ENCODE peak calls at places on chromosomes 6 and 20, in five cellular contexts. One of them, this sample, is unnamed. For H3K4me1, the result is how much of the 10 kb centered on the place peaks cover.

GRCh38 chr20:20755674-20756319 is 43.4 kb upstream of the RALGAPA2 start:
- DNase-seq in ovary: no peak
- DNase-seq in A549: no peak
- DNase-seq in CD4-positive, CD25-positive, alpha-beta regulatory T cell: no peak
- DNase-seq in GM23338: no peak
- DNase-seq in this sample: no peak

GRCh38 chr6:34595332-34596090 is 39.4 kb upstream of the SPDEF start:
- DNase-seq in A549: no peak
- DNase-seq in ovary: no peak
- DNase-seq in GM23338: no peak
- DNase-seq in CD4-positive, CD25-positive, alpha-beta regulatory T cell: no peak
- DNase-seq in this sample: no peak

GRCh38 chr6:27940766-27941165 is 16.3 kb upstream of the OR2B6 start:
- DNase-seq in GM23338: no peak
- DNase-seq in A549: no peak
- DNase-seq in ovary: no peak
- DNase-seq in CD4-positive, CD25-positive, alpha-beta regulatory T cell: no peak
- DNase-seq in this sample: no peak

GRCh38 chr6:16064687-16065086 is 64.2 kb upstream of the MYLIP start:
- DNase-seq in A549: no peak
- DNase-seq in CD4-positive, CD25-positive, alpha-beta regulatory T cell: no peak
- DNase-seq in GM23338: peak
- DNase-seq in ovary: no peak
- DNase-seq in this sample: no peak

GRCh38 chr6:5121479-5121878 is 36.3 kb downstream of the PPP1R3G start:
- DNase-seq in ovary: no peak
- DNase-seq in GM23338: no peak
- DNase-seq in A549: no peak
- DNase-seq in CD4-positive, CD25-positive, alpha-beta regulatory T cell: no peak
- DNase-seq in this sample: no peak

GRCh38 chr20:33232486-33233072 is 3.2 kb upstream of the BPIFA1 start:
- DNase-seq in A549: no peak
- DNase-seq in CD4-positive, CD25-positive, alpha-beta regulatory T cell: no peak
- DNase-seq in GM23338: no peak
- DNase-seq in ovary: no peak
- DNase-seq in this sample: no peak

GRCh38 chr6:116773886-116774285 is 8.4 kb upstream of the FAM162B start:
- DNase-seq in CD4-positive, CD25-positive, alpha-beta regulatory T cell: no peak
- DNase-seq in GM23338: no peak
- DNase-seq in A549: no peak
- DNase-seq in ovary: no peak
- DNase-seq in this sample: no peak

GRCh38 chr20:19407731-19408130 is 195.3 kb downstream of the SLC24A3 start:
- DNase-seq in GM23338: peak
- DNase-seq in ovary: no peak
- DNase-seq in CD4-positive, CD25-positive, alpha-beta regulatory T cell: no peak
- DNase-seq in A549: no peak
- DNase-seq in this sample: no peak

GRCh38 chr6:14635195-14635594 is 517.6 kb downstream of the CD83 start:
- DNase-seq in GM23338: no peak
- DNase-seq in CD4-positive, CD25-positive, alpha-beta regulatory T cell: peak
- DNase-seq in ovary: no peak
- DNase-seq in A549: no peak
- DNase-seq in this sample: no peak

GRCh38 chr6:31888281-31889258 is 8.9 kb downstream of the EHMT2 start:
- DNase-seq in ovary: no peak
- DNase-seq in GM23338: peak
- DNase-seq in CD4-positive, CD25-positive, alpha-beta regulatory T cell: peak
- DNase-seq in A549: no peak
- DNase-seq in this sample: no peak

GRCh38 chr20:64056889-64057627 is 5.9 kb upstream of the TCEA2 start:
- DNase-seq in ovary: no peak
- DNase-seq in A549: no peak
- DNase-seq in CD4-positive, CD25-positive, alpha-beta regulatory T cell: no peak
- DNase-seq in GM23338: peak
- DNase-seq in this sample: no peak

GRCh38 chr6:52834481-52834880 is 6.1 kb downstream of the GSTA5 start:
- DNase-seq in GM23338: no peak
- DNase-seq in ovary: no peak
- DNase-seq in A549: no peak
- DNase-seq in CD4-positive, CD25-positive, alpha-beta regulatory T cell: no peak
- DNase-seq in this sample: no peak

GRCh38 chr6:158905277-158905676 is 86.1 kb upstream of the EZR start:
- DNase-seq in CD4-positive, CD25-positive, alpha-beta regulatory T cell: no peak
- DNase-seq in ovary: no peak
- DNase-seq in A549: no peak
- DNase-seq in GM23338: no peak
- DNase-seq in this sample: no peak

GRCh38 chr6:33314515-33314942 is 651 bp upstream of the TAPBP start:
- DNase-seq in ovary: peak
- DNase-seq in GM23338: peak
- DNase-seq in A549: peak
- DNase-seq in CD4-positive, CD25-positive, alpha-beta regulatory T cell: peak
- DNase-seq in this sample: peak

GRCh38 chr6:56864171-56864616 is 90.7 kb upstream of the BEND6 start:
- DNase-seq in ovary: no peak
- DNase-seq in CD4-positive, CD25-positive, alpha-beta regulatory T cell: no peak
- DNase-seq in A549: no peak
- DNase-seq in GM23338: no peak
- DNase-seq in this sample: no peak

GRCh38 chr20:35490736-35491181 is 35.4 kb downstream of the CEP250 start:
- DNase-seq in A549: no peak
- DNase-seq in GM23338: no peak
- DNase-seq in ovary: no peak
- DNase-seq in CD4-positive, CD25-positive, alpha-beta regulatory T cell: peak
- DNase-seq in this sample: no peak

GRCh38 chr6:30555428-30556005 is 772 bp downstream of the GNL1 start:
- DNase-seq in CD4-positive, CD25-positive, alpha-beta regulatory T cell: peak
- DNase-seq in GM23338: peak
- DNase-seq in ovary: peak
- DNase-seq in A549: no peak
- DNase-seq in this sample: peak

GRCh38 chr20:25692499-25692898 is 4.2 kb downstream of the ZNF337 start:
- DNase-seq in CD4-positive, CD25-positive, alpha-beta regulatory T cell: no peak
- DNase-seq in ovary: no peak
- DNase-seq in GM23338: peak
- DNase-seq in A549: no peak
- DNase-seq in this sample: no peak

GRCh38 chr6:4607026-4607704 is 169.0 kb upstream of the CDYL start:
- DNase-seq in CD4-positive, CD25-positive, alpha-beta regulatory T cell: no peak
- DNase-seq in GM23338: no peak
- DNase-seq in A549: no peak
- DNase-seq in ovary: no peak
- DNase-seq in this sample: peak

GRCh38 chr6:169075211-169075621 is 178.4 kb downstream of the THBS2 start:
- DNase-seq in GM23338: no peak
- DNase-seq in A549: no peak
- DNase-seq in CD4-positive, CD25-positive, alpha-beta regulatory T cell: no peak
- DNase-seq in ovary: peak
- DNase-seq in this sample: no peak

GRCh38 chr20:51258582-51259175 is 235.8 kb upstream of the KCNG1 start:
- DNase-seq in ovary: no peak
- DNase-seq in CD4-positive, CD25-positive, alpha-beta regulatory T cell: no peak
- DNase-seq in GM23338: no peak
- DNase-seq in A549: peak
- DNase-seq in this sample: no peak

GRCh38 chr6:132887204-132887603 is 72.8 kb downstream of the RPS12 start:
- DNase-seq in A549: no peak
- DNase-seq in ovary: no peak
- DNase-seq in CD4-positive, CD25-positive, alpha-beta regulatory T cell: no peak
- DNase-seq in GM23338: no peak
- DNase-seq in this sample: no peak

GRCh38 chr6:8006208-8006607 is 58.0 kb downstream of the BLOC1S5 start:
- DNase-seq in GM23338: no peak
- DNase-seq in A549: peak
- DNase-seq in CD4-positive, CD25-positive, alpha-beta regulatory T cell: peak
- DNase-seq in ovary: no peak
- DNase-seq in this sample: no peak

GRCh38 chr6:40164345-40164755 is 230.1 kb upstream of the MOCS1 start:
- DNase-seq in ovary: peak
- DNase-seq in GM23338: peak
- DNase-seq in CD4-positive, CD25-positive, alpha-beta regulatory T cell: no peak
- DNase-seq in A549: no peak
- DNase-seq in this sample: no peak

GRCh38 chr6:126618639-126619331 is 278.9 kb downstream of the CENPW start:
- DNase-seq in ovary: no peak
- DNase-seq in GM23338: no peak
- DNase-seq in A549: no peak
- DNase-seq in CD4-positive, CD25-positive, alpha-beta regulatory T cell: no peak
- DNase-seq in this sample: no peak

GRCh38 chr20:56322661-56323060 is 36.1 kb upstream of the FAM210B start:
- DNase-seq in GM23338: no peak
- DNase-seq in ovary: no peak
- DNase-seq in A549: no peak
- DNase-seq in CD4-positive, CD25-positive, alpha-beta regulatory T cell: no peak
- DNase-seq in this sample: no peak

GRCh38 chr6:5082487-5083306 is 2.4 kb upstream of the PPP1R3G start:
- DNase-seq in A549: peak
- DNase-seq in GM23338: no peak
- DNase-seq in CD4-positive, CD25-positive, alpha-beta regulatory T cell: no peak
- DNase-seq in ovary: no peak
- DNase-seq in this sample: no peak

GRCh38 chr20:50163570-50164317 is 10.2 kb upstream of the PEDS1 start:
- DNase-seq in ovary: no peak
- DNase-seq in GM23338: no peak
- DNase-seq in A549: no peak
- DNase-seq in CD4-positive, CD25-positive, alpha-beta regulatory T cell: no peak
- DNase-seq in this sample: no peak

GRCh38 chr6:52499026-52499425 is 77.8 kb downstream of the TRAM2 start:
- DNase-seq in GM23338: peak
- DNase-seq in A549: no peak
- DNase-seq in ovary: no peak
- DNase-seq in CD4-positive, CD25-positive, alpha-beta regulatory T cell: no peak
- DNase-seq in this sample: no peak

GRCh38 chr20:37179671-37180524 is 550 bp upstream of the MROH8 start:
- DNase-seq in CD4-positive, CD25-positive, alpha-beta regulatory T cell: no peak
- DNase-seq in ovary: no peak
- DNase-seq in GM23338: no peak
- DNase-seq in A549: no peak
- DNase-seq in this sample: no peak

GRCh38 chr20:36806049-36806448 is 32.5 kb upstream of the DSN1 start:
- DNase-seq in CD4-positive, CD25-positive, alpha-beta regulatory T cell: no peak
- DNase-seq in A549: no peak
- DNase-seq in GM23338: no peak
- DNase-seq in ovary: no peak
- DNase-seq in this sample: no peak

GRCh38 chr6:42322676-42323075 is 105.0 kb upstream of the MRPS10 start:
- DNase-seq in GM23338: peak
- DNase-seq in ovary: no peak
- DNase-seq in A549: no peak
- DNase-seq in CD4-positive, CD25-positive, alpha-beta regulatory T cell: no peak
- DNase-seq in this sample: no peak

GRCh38 chr6:42318485-42318884 is 100.8 kb upstream of the MRPS10 start:
- DNase-seq in ovary: no peak
- DNase-seq in A549: no peak
- DNase-seq in CD4-positive, CD25-positive, alpha-beta regulatory T cell: no peak
- DNase-seq in GM23338: no peak
- DNase-seq in this sample: no peak

GRCh38 chr6:42326248-42326647 is 108.6 kb upstream of the MRPS10 start:
- DNase-seq in CD4-positive, CD25-positive, alpha-beta regulatory T cell: no peak
- DNase-seq in ovary: no peak
- DNase-seq in GM23338: no peak
- DNase-seq in A549: no peak
- DNase-seq in this sample: no peak

GRCh38 chr6:42320762-42321161 is 103.1 kb upstream of the MRPS10 start:
- DNase-seq in ovary: no peak
- DNase-seq in CD4-positive, CD25-positive, alpha-beta regulatory T cell: no peak
- DNase-seq in A549: no peak
- DNase-seq in GM23338: no peak
- DNase-seq in this sample: no peak

GRCh38 chr6:42321976-42322375 is 104.3 kb upstream of the MRPS10 start:
- DNase-seq in ovary: no peak
- DNase-seq in CD4-positive, CD25-positive, alpha-beta regulatory T cell: peak
- DNase-seq in A549: no peak
- DNase-seq in GM23338: no peak
- DNase-seq in this sample: no peak
- H3K4me1 ChIP-seq in ovary: under half
- H3K4me1 ChIP-seq in CD4-positive, CD25-positive, alpha-beta regulatory T cell: under half
- H3K4me1 ChIP-seq in A549: under half
- H3K4me1 ChIP-seq in GM23338: under half
- H3K4me1 ChIP-seq in this sample: under half

DNA sequence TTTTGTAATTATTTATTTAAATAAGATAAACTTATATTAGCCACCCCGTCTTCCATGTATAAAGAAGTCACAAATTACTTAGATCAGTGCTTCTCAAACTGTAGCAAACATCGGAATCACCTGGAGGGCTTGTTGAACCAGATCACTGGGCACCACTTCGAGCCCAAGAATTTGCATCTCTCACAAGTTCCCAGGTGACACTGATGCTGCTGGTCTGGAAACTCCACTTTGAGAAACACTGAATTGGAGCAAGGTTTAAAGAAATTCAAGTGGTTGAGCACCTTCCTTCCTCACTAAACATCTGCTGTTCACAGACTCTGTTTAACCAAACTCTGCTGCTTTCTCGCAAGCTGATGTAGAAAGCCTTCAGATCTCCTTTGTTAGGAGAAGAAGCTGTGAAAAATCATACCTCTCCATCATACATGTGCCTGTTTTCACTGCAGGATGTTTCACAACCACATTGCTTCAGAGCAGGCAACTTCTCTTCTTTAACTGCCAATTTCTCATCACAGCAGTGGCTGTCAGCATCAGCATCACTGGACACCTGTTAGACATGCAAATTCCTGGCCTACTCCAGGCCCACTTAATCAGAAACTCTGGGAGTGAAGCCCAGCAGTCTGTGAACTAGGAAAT is 87.5 kb upstream of the TOP1 start:
- DNase-seq in GM23338: no peak
- DNase-seq in A549: no peak
- DNase-seq in CD4-positive, CD25-positive, alpha-beta regulatory T cell: no peak
- DNase-seq in ovary: no peak
- DNase-seq in this sample: no peak
- H3K4me1 ChIP-seq in GM23338: under half
- H3K4me1 ChIP-seq in A549: under half
- H3K4me1 ChIP-seq in CD4-positive, CD25-positive, alpha-beta regulatory T cell: under half
- H3K4me1 ChIP-seq in ovary: under half
- H3K4me1 ChIP-seq in this sample: under half

GRCh38 chr6:124076336-124077048 is 272.8 kb downstream of the NKAIN2 start:
- DNase-seq in A549: no peak
- DNase-seq in CD4-positive, CD25-positive, alpha-beta regulatory T cell: no peak
- DNase-seq in ovary: no peak
- DNase-seq in GM23338: no peak
- DNase-seq in this sample: no peak
- H3K4me1 ChIP-seq in A549: under half
- H3K4me1 ChIP-seq in CD4-positive, CD25-positive, alpha-beta regulatory T cell: under half
- H3K4me1 ChIP-seq in ovary: under half
- H3K4me1 ChIP-seq in GM23338: under half
- H3K4me1 ChIP-seq in this sample: under half

DNA sequence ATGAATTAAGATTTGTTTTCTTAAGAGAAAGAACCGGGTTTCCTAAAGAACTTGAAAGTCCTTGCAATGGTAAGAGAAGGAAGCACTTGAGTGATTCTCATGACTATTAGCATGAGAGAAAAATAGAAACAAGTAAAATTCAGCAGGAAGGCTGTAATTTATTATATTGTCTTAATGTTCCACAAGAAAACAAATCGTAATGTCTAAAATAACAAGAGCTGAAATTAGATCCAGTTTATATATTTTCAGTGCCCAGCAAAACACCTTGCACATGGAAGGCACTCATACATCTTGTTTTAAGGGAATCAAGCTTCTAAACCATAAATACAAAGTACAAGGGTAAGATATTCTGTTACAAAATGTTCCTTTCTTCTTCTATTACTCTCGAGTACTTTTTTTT is 229.4 kb upstream of the PLN start:
- DNase-seq in GM23338: no peak
- DNase-seq in A549: no peak
- DNase-seq in ovary: no peak
- DNase-seq in CD4-positive, CD25-positive, alpha-beta regulatory T cell: no peak
- DNase-seq in this sample: no peak
- H3K4me1 ChIP-seq in GM23338: under half
- H3K4me1 ChIP-seq in A549: under half
- H3K4me1 ChIP-seq in ovary: under half
- H3K4me1 ChIP-seq in CD4-positive, CD25-positive, alpha-beta regulatory T cell: under half
- H3K4me1 ChIP-seq in this sample: under half

This sample was measured in aorta.